ENCODE peak calls at places on chromosomes 6 and 20, in seven cellular contexts. L, M, O, H, J, C and Y are unnamed samples.

GRCh38 chr6:105896821-105897095 is 189.4 kb upstream of the PRDM1 start:
- DNase-seq in C (no peak), L (no peak), J (no peak), M (no peak), H (no peak), O (no peak), Y (no peak)

GRCh38 chr6:35181313-35181932 is 32.3 kb upstream of the SCUBE3 start:
- DNase-seq in L (no peak), O (peak), C (no peak), H (no peak), J (no peak), M (no peak), Y (peak)

GRCh38 chr6:34491091-34491430 is 25.2 kb downstream of the PACSIN1 start:
- DNase-seq in M (no peak), J (no peak), L (no peak), H (peak), C (no peak), O (no peak), Y (no peak)

GRCh38 chr6:408599-409102 is 17.1 kb downstream of the IRF4 start:
- DNase-seq in L (no peak), C (peak), J (no peak), O (peak), M (no peak), H (peak), Y (no peak)

GRCh38 chr20:50251992-50252491 is 61.4 kb downstream of the CEBPB start:
- DNase-seq in O (peak), L (no peak), H (no peak), C (no peak), J (no peak), M (peak), Y (no peak)

GRCh38 chr20:56875052-56875663 is 246.1 kb downstream of the TFAP2C start:
- DNase-seq in L (no peak), H (no peak), J (no peak), O (peak), C (peak), M (no peak), Y (no peak)

GRCh38 chr20:56506103-56506502 is 18.4 kb upstream of the FAM209A start:
- DNase-seq in H (no peak), O (no peak), J (no peak), M (no peak), L (no peak), C (no peak), Y (peak)

GRCh38 chr6:166683477-166683876 is 56.4 kb upstream of the RPS6KA2 start:
- DNase-seq in C (no peak), M (no peak), L (no peak), O (no peak), H (no peak), J (no peak), Y (no peak)

GRCh38 chr20:2865630-2866029 is 7.7 kb upstream of the PTPRA start:
- DNase-seq in L (no peak), H (peak), C (no peak), M (no peak), O (no peak), J (no peak), Y (no peak)

GRCh38 chr20:38434310-38434741 is 802 bp downstream of the SNHG17 start:
- DNase-seq in M (no peak), J (peak), H (peak), C (no peak), O (peak), L (peak), Y (no peak)

GRCh38 chr20:61608275-61609085 is 356.4 kb downstream of the CDH4 start:
- DNase-seq in C (no peak), O (peak), H (no peak), J (no peak), L (no peak), M (no peak), Y (no peak)

GRCh38 chr6:136014454-136015421 is 163.2 kb downstream of the PDE7B start:
- DNase-seq in M (no peak), O (peak), C (no peak), H (no peak), L (no peak), J (no peak), Y (no peak)

GRCh38 chr6:11778648-11779307 is at the start of gene ADTRP:
- DNase-seq in C (no peak), M (no peak), L (no peak), J (no peak), H (peak), O (no peak), Y (no peak)

GRCh38 chr6:104953410-104953953 is 3.4 kb upstream of the LIN28B start:
- DNase-seq in C (no peak), J (no peak), O (no peak), L (peak), M (no peak), H (no peak), Y (no peak)

GRCh38 chr6:123747515-123747914 is 56.1 kb upstream of the NKAIN2 start:
- DNase-seq in L (no peak), O (no peak), H (no peak), C (no peak), M (no peak), J (no peak), Y (no peak)

GRCh38 chr6:15444881-15445280 is 199.0 kb downstream of the JARID2 start:
- DNase-seq in C (peak), J (no peak), L (no peak), O (no peak), M (no peak), H (peak), Y (no peak)

GRCh38 chr6:16471222-16471784 is 232.9 kb downstream of the GMPR start:
- DNase-seq in C (no peak), J (no peak), M (no peak), L (no peak), O (no peak), H (peak), Y (no peak)

GRCh38 chr6:89509719-89510339 is 76.9 kb downstream of the ANKRD6 start:
- DNase-seq in H (no peak), L (no peak), J (no peak), M (no peak), C (no peak), O (no peak), Y (no peak)

GRCh38 chr6:142011156-142011555 is 121.6 kb upstream of the GJE1 start:
- DNase-seq in O (no peak), L (no peak), C (no peak), M (no peak), J (no peak), H (no peak), Y (no peak)

GRCh38 chr6:121794630-121795029 is 359.2 kb downstream of the GJA1 start:
- DNase-seq in O (no peak), J (no peak), H (no peak), C (peak), L (no peak), M (no peak), Y (no peak)

GRCh38 chr6:30000156-30000791 is 57.9 kb downstream of the HLA-A start:
- DNase-seq in O (no peak), M (no peak), C (no peak), J (no peak), L (no peak), H (no peak), Y (no peak)

GRCh38 chr6:155782320-155782730 is 326.7 kb upstream of the NOX3 start:
- DNase-seq in M (no peak), J (no peak), O (peak), C (peak), H (no peak), L (no peak), Y (no peak)

GRCh38 chr6:76843376-76843775 is 619.9 kb downstream of the HTR1B start:
- DNase-seq in O (no peak), L (no peak), C (no peak), M (no peak), J (no peak), H (no peak), Y (no peak)

GRCh38 chr6:87105823-87106222 is 10.9 kb upstream of the CGA start:
- DNase-seq in C (no peak), O (no peak), M (no peak), H (no peak), J (no peak), L (no peak), Y (no peak)

GRCh38 chr20:37907677-37908397 is 4.9 kb downstream of the VSTM2L start:
- DNase-seq in H (peak), M (no peak), O (peak), J (no peak), L (no peak), C (no peak), Y (no peak)

GRCh38 chr6:33688451-33689147 is 22.9 kb downstream of the UQCC2 start:
- DNase-seq in H (no peak), O (no peak), J (no peak), C (no peak), L (peak), M (peak), Y (no peak)

DNA sequence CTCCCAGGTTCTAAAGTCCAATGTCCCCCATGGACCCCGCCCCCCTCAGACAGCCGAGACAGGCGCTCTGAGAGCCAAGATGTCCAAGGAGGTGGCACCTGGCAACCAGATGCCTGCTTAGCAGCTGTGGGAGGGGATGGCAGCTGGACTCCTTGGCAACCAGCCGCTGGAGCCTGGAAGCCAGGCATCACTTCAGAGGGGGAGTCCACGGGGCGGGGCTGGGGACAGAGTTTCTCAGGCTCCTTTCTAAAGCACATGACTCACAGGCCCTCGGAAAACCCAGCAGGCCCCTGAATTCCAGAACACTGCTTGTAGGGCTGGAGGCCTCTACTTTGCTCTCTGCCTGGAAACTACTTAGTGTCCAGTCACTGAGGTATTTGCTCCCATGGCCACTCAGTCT is 51.5 kb downstream of the PREX1 start:
- DNase-seq in C (no peak), H (no peak), J (no peak), O (no peak), L (peak), M (peak), Y (peak)
- H3K27ac ChIP-seq in C (no peak), H (no peak), J (no peak), O (no peak), L (peak), M (no peak), Y (peak)

GRCh38 chr6:26029570-26029856 is 57.7 kb upstream of the HFE start:
- DNase-seq in L (no peak), C (no peak), M (no peak), H (no peak), J (no peak), O (no peak), Y (no peak)
- H3K27ac ChIP-seq in L (no peak), C (peak), M (no peak), H (peak), J (no peak), O (no peak), Y (no peak)

GRCh38 chr6:108989700-108990099 is 104.9 kb downstream of the SESN1 start:
- DNase-seq in O (no peak), L (no peak), J (no peak), M (no peak), H (no peak), C (no peak), Y (no peak)
- H3K27ac ChIP-seq in O (no peak), L (no peak), J (no peak), M (no peak), H (no peak), C (no peak), Y (no peak)

GRCh38 chr6:161880070-161880469 is 606.2 kb upstream of the AGPAT4 start:
- DNase-seq in M (no peak), L (no peak), J (no peak), H (no peak), C (no peak), O (no peak), Y (no peak)
- H3K27ac ChIP-seq in M (no peak), L (no peak), J (no peak), H (no peak), C (no peak), O (no peak), Y (no peak)

GRCh38 chr6:132792510-132792909 is 5.9 kb downstream of the SLC18B1 start:
- DNase-seq in C (no peak), O (no peak), M (no peak), H (no peak), L (no peak), J (no peak), Y (no peak)

GRCh38 chr6:132798820-132799538 is 542 bp upstream of the SLC18B1 start:
- DNase-seq in H (peak), O (peak), J (peak), L (no peak), C (peak), M (peak), Y (no peak)

GRCh38 chr6:132797975-132798819 is at the start of gene SLC18B1:
- DNase-seq in H (peak), M (peak), J (peak), O (peak), C (no peak), L (peak), Y (peak)
- H3K27ac ChIP-seq in H (no peak), M (no peak), J (no peak), O (no peak), C (no peak), L (peak), Y (peak)

GRCh38 chr6:157268835-157269234 is 54.5 kb downstream of the TMEM242 start:
- DNase-seq in O (no peak), L (no peak), J (no peak), H (no peak), C (no peak), M (no peak), Y (peak)
- H3K27ac ChIP-seq in O (no peak), L (no peak), J (no peak), H (no peak), C (no peak), M (peak), Y (peak)